ENCODE peak calls at places on chromosome 22, in eight cellular contexts. R, Q, S, U, V, H, E and O are unnamed samples. For H3K27me3, the result is how much of the 10 kb centered on the place peaks cover.

GRCh38 chr22:39241632-39242388 is 3.0 kb downstream of the PDGFB start:
- DNase-seq in R (no peak), Q (no peak), S (no peak), U (no peak), V (no peak), H (no peak), E (no peak), O (peak)

GRCh38 chr22:20319041-20319744 is 667 bp downstream of the DGCR6L start:
- DNase-seq in R (no peak), Q (peak), S (peak), U (no peak), V (no peak), H (no peak), E (no peak), O (peak)

GRCh38 chr22:35955546-35955945 is 73.1 kb downstream of the RBFOX2 start:
- DNase-seq in R (no peak), Q (no peak), S (no peak), U (no peak), V (no peak), H (no peak), E (no peak), O (no peak)

GRCh38 chr22:45129703-45130524 is 33.8 kb upstream of the NUP50 start:
- DNase-seq in R (no peak), Q (no peak), S (no peak), U (no peak), V (no peak), H (no peak), E (no peak), O (no peak)

GRCh38 chr22:25167834-25168601 is 31.6 kb upstream of the CRYBB3 start:
- DNase-seq in R (no peak), Q (peak), S (no peak), U (no peak), V (no peak), H (no peak), E (no peak), O (no peak)

GRCh38 chr22:39290724-39291161 is 28.7 kb downstream of the RPL3 start:
- DNase-seq in R (peak), Q (peak), S (peak), U (peak), V (no peak), H (peak), E (no peak), O (peak)

GRCh38 chr22:44369241-44369652 is 56.5 kb upstream of the SHISAL1 start:
- DNase-seq in R (peak), Q (peak), S (no peak), U (no peak), V (peak), H (no peak), E (no peak), O (peak)

GRCh38 chr22:28761449-28761755 is 11.1 kb upstream of the CCDC117 start:
- DNase-seq in R (no peak), Q (no peak), S (no peak), U (no peak), V (no peak), H (no peak), E (no peak), O (no peak)

GRCh38 chr22:46262449-46263207 is 515 bp downstream of the PKDREJ start:
- DNase-seq in R (peak), Q (peak), S (peak), U (peak), V (no peak), H (peak), E (no peak), O (peak)

GRCh38 chr22:36355362-36355761 is 32.4 kb downstream of the MYH9 start:
- DNase-seq in R (no peak), Q (no peak), S (no peak), U (no peak), V (no peak), H (no peak), E (no peak), O (no peak)

DNA sequence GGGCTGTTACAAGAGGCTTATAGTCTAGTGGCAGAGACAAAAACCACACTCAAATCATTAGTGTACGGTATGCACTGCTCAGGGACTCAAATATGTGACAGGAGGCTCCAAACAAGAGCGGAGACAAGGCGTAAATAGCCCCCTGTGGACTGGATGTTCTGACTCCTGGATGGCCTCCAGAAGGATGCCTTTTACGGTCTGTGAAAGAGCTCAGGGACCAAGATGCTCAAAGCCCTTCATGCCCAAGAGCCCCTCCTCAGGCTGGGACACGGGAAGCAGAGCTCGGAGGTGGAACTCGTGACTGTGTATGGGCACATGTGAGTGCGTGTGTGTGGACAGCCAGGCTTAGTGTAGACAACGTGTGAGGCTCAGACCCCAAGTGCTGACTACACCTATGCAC is 9.7 kb downstream of the PPM1F start:
- DNase-seq in R (no peak), Q (peak), S (no peak), U (peak), V (no peak), H (no peak), E (no peak), O (no peak)
- H3K4me3 ChIP-seq in R (peak), Q (no peak), S (no peak), U (no peak), V (no peak), H (no peak), E (no peak), O (no peak)

GRCh38 chr22:32852346-32853251 is 51.1 kb downstream of the TIMP3 start:
- DNase-seq in R (peak), Q (peak), S (peak), U (peak), V (no peak), H (peak), E (no peak), O (no peak)
- H3K27me3 ChIP-seq in R (under half), Q (under half), S (under half), U (under half), V (under half), H (under half), E (under half), O (under half)

GRCh38 chr22:17164392-17165024 is 5.4 kb upstream of the HDHD5 start:
- DNase-seq in R (no peak), Q (no peak), S (no peak), U (no peak), V (no peak), H (no peak), E (no peak), O (peak)
- H3K4me3 ChIP-seq in R (no peak), Q (no peak), S (no peak), U (no peak), V (no peak), H (no peak), E (no peak), O (no peak)

GRCh38 chr22:47388778-47389177 is 626.3 kb downstream of the TBC1D22A start:
- DNase-seq in R (no peak), Q (peak), S (no peak), U (no peak), V (no peak), H (no peak), E (no peak), O (no peak)
- H3K27me3 ChIP-seq in R (half or more), Q (under half), S (under half), U (under half), V (under half), H (under half), E (under half), O (under half)